ENCODE peak calls at places on chromosome 5, in five cellular contexts. J, H, Z, F and U are unnamed samples.

GRCh38 chr5:39513236-39513635 is 88.5 kb upstream of the DAB2 start:
- DNase-seq in J (peak), H (peak), Z (no peak), F (no peak), U (no peak)

GRCh38 chr5:125549322-125549871 is 803.0 kb upstream of the ZNF608 start:
- DNase-seq in Z (no peak), H (peak), F (no peak), J (no peak), U (no peak)

GRCh38 chr5:134463991-134464760 is 52.5 kb upstream of the CDKN2AIPNL start:
- DNase-seq in J (no peak), F (no peak), H (peak), Z (no peak), U (no peak)

GRCh38 chr5:102927007-102927406 is 171.9 kb downstream of the PAM start:
- DNase-seq in J (no peak), F (no peak), H (no peak), Z (no peak), U (no peak)

GRCh38 chr5:55438931-55439477 is 95.8 kb downstream of the PLPP1 start:
- DNase-seq in J (peak), Z (no peak), H (peak), F (no peak), U (no peak)

GRCh38 chr5:139232161-139232724 is 34.1 kb upstream of the SIL1 start:
- DNase-seq in J (no peak), H (no peak), Z (no peak), F (no peak), U (peak)

GRCh38 chr5:15452780-15453179 is 47.2 kb upstream of the FBXL7 start:
- DNase-seq in H (no peak), F (no peak), J (no peak), Z (no peak), U (no peak)

GRCh38 chr5:168359820-168360460 is 68.5 kb downstream of the WWC1 start:
- DNase-seq in J (no peak), F (no peak), Z (no peak), H (no peak), U (no peak)

GRCh38 chr5:142716963-142717362 is 31.1 kb upstream of the FGF1 start:
- DNase-seq in J (peak), H (peak), F (no peak), Z (no peak), U (no peak)

GRCh38 chr5:54757541-54757940 is 227.9 kb downstream of the ESM1 start:
- DNase-seq in Z (no peak), H (no peak), F (no peak), J (no peak), U (no peak)